ENCODE peak calls at places on chromosomes 12 and 14, in ten cellular contexts. One of them, this sample, is unnamed.

GRCh38 chr14:55332654-55333570 is 61.7 kb downstream of the FBXO34 start:
- DNase-seq in cardiac muscle cell: no peak
- DNase-seq in transverse colon: no peak
- DNase-seq in mucosa of descending colon: no peak
- DNase-seq in endothelial cell: no peak
- DNase-seq in heart right ventricle: no peak
- DNase-seq in pancreas: no peak
- DNase-seq in fibroblast of pulmonary artery: no peak
- DNase-seq in esophagus muscularis mucosa: no peak
- DNase-seq in colonic mucosa: no peak
- DNase-seq in this sample: no peak

GRCh38 chr12:131786331-131786730 is 41.9 kb upstream of the MMP17 start:
- DNase-seq in cardiac muscle cell: no peak
- DNase-seq in transverse colon: no peak
- DNase-seq in mucosa of descending colon: no peak
- DNase-seq in endothelial cell: no peak
- DNase-seq in heart right ventricle: no peak
- DNase-seq in pancreas: peak; percentile 74
- DNase-seq in fibroblast of pulmonary artery: no peak
- DNase-seq in esophagus muscularis mucosa: no peak
- DNase-seq in colonic mucosa: no peak
- DNase-seq in this sample: no peak

GRCh38 chr14:71703477-71703876 is 228.8 kb upstream of the RGS6 start:
- DNase-seq in cardiac muscle cell: peak; percentile 13
- DNase-seq in transverse colon: no peak
- DNase-seq in mucosa of descending colon: no peak
- DNase-seq in endothelial cell: no peak
- DNase-seq in heart right ventricle: peak; percentile 31
- DNase-seq in pancreas: no peak
- DNase-seq in fibroblast of pulmonary artery: peak; percentile 75
- DNase-seq in esophagus muscularis mucosa: no peak
- DNase-seq in colonic mucosa: no peak
- DNase-seq in this sample: no peak

GRCh38 chr12:12952036-12952435 is at the start of gene GPRC5D:
- DNase-seq in cardiac muscle cell: no peak
- DNase-seq in transverse colon: no peak
- DNase-seq in mucosa of descending colon: no peak
- DNase-seq in endothelial cell: no peak
- DNase-seq in heart right ventricle: no peak
- DNase-seq in pancreas: no peak
- DNase-seq in fibroblast of pulmonary artery: no peak
- DNase-seq in esophagus muscularis mucosa: peak; percentile 72
- DNase-seq in colonic mucosa: no peak
- DNase-seq in this sample: no peak

GRCh38 chr12:80413462-80413861 is 30.6 kb upstream of the PTPRQ start:
- DNase-seq in cardiac muscle cell: no peak
- DNase-seq in transverse colon: no peak
- DNase-seq in mucosa of descending colon: no peak
- DNase-seq in endothelial cell: no peak
- DNase-seq in heart right ventricle: no peak
- DNase-seq in pancreas: no peak
- DNase-seq in fibroblast of pulmonary artery: no peak
- DNase-seq in esophagus muscularis mucosa: no peak
- DNase-seq in colonic mucosa: no peak
- DNase-seq in this sample: no peak

GRCh38 chr12:32298917-32299316 is 100.4 kb upstream of the FGD4 start:
- DNase-seq in cardiac muscle cell: no peak
- DNase-seq in transverse colon: no peak
- DNase-seq in mucosa of descending colon: no peak
- DNase-seq in endothelial cell: no peak
- DNase-seq in heart right ventricle: no peak
- DNase-seq in pancreas: no peak
- DNase-seq in fibroblast of pulmonary artery: no peak
- DNase-seq in esophagus muscularis mucosa: no peak
- DNase-seq in colonic mucosa: no peak
- DNase-seq in this sample: no peak

GRCh38 chr12:72747460-72747859 is 475.3 kb downstream of the TRHDE start:
- DNase-seq in cardiac muscle cell: no peak
- DNase-seq in transverse colon: no peak
- DNase-seq in mucosa of descending colon: peak; percentile 3
- DNase-seq in endothelial cell: no peak
- DNase-seq in heart right ventricle: no peak
- DNase-seq in pancreas: no peak
- DNase-seq in fibroblast of pulmonary artery: peak; percentile 28
- DNase-seq in esophagus muscularis mucosa: no peak
- DNase-seq in colonic mucosa: no peak
- DNase-seq in this sample: no peak

GRCh38 chr14:36452850-36453249 is 67.2 kb downstream of the NKX2-1 start:
- DNase-seq in cardiac muscle cell: no peak
- DNase-seq in transverse colon: no peak
- DNase-seq in mucosa of descending colon: no peak
- DNase-seq in endothelial cell: no peak
- DNase-seq in heart right ventricle: no peak
- DNase-seq in pancreas: no peak
- DNase-seq in fibroblast of pulmonary artery: no peak
- DNase-seq in esophagus muscularis mucosa: no peak
- DNase-seq in colonic mucosa: no peak
- DNase-seq in this sample: no peak

GRCh38 chr12:2550470-2551090 is 244.2 kb upstream of the FKBP4 start:
- DNase-seq in cardiac muscle cell: no peak
- DNase-seq in transverse colon: no peak
- DNase-seq in mucosa of descending colon: no peak
- DNase-seq in endothelial cell: no peak
- DNase-seq in heart right ventricle: no peak
- DNase-seq in pancreas: no peak
- DNase-seq in fibroblast of pulmonary artery: no peak
- DNase-seq in esophagus muscularis mucosa: no peak
- DNase-seq in colonic mucosa: no peak
- DNase-seq in this sample: no peak

GRCh38 chr14:105187935-105188524 is 6.9 kb upstream of the NUDT14 start:
- DNase-seq in cardiac muscle cell: no peak
- DNase-seq in transverse colon: peak; percentile 56
- DNase-seq in mucosa of descending colon: peak; percentile 74
- DNase-seq in endothelial cell: no peak
- DNase-seq in heart right ventricle: no peak
- DNase-seq in pancreas: no peak
- DNase-seq in fibroblast of pulmonary artery: no peak
- DNase-seq in esophagus muscularis mucosa: no peak
- DNase-seq in colonic mucosa: peak; percentile 71
- DNase-seq in this sample: no peak

GRCh38 chr12:29158364-29158763 is 9.3 kb downstream of the FAR2 start:
- DNase-seq in cardiac muscle cell: no peak
- DNase-seq in transverse colon: no peak
- DNase-seq in mucosa of descending colon: no peak
- DNase-seq in endothelial cell: no peak
- DNase-seq in heart right ventricle: no peak
- DNase-seq in pancreas: no peak
- DNase-seq in fibroblast of pulmonary artery: no peak
- DNase-seq in esophagus muscularis mucosa: no peak
- DNase-seq in colonic mucosa: no peak
- DNase-seq in this sample: no peak

GRCh38 chr12:96886998-96887677 is 19.9 kb upstream of the NEDD1 start:
- DNase-seq in cardiac muscle cell: peak; percentile 31
- DNase-seq in transverse colon: no peak
- DNase-seq in mucosa of descending colon: peak; percentile 9
- DNase-seq in endothelial cell: no peak
- DNase-seq in heart right ventricle: peak; percentile 28
- DNase-seq in pancreas: no peak
- DNase-seq in fibroblast of pulmonary artery: peak; percentile 91
- DNase-seq in esophagus muscularis mucosa: no peak
- DNase-seq in colonic mucosa: no peak
- DNase-seq in this sample: no peak

GRCh38 chr12:86264451-86265328 is 8.5 kb upstream of the MGAT4C start:
- DNase-seq in cardiac muscle cell: peak; percentile 34
- DNase-seq in transverse colon: peak; percentile 32
- DNase-seq in mucosa of descending colon: peak; percentile 51
- DNase-seq in endothelial cell: peak; percentile 24
- DNase-seq in heart right ventricle: no peak
- DNase-seq in pancreas: peak; percentile 88
- DNase-seq in fibroblast of pulmonary artery: no peak
- DNase-seq in esophagus muscularis mucosa: no peak
- DNase-seq in colonic mucosa: peak; percentile 35
- DNase-seq in this sample: no peak

GRCh38 chr14:63134801-63135200 is 69.4 kb upstream of the RHOJ start:
- DNase-seq in cardiac muscle cell: peak; percentile 29
- DNase-seq in transverse colon: no peak
- DNase-seq in mucosa of descending colon: no peak
- DNase-seq in endothelial cell: no peak
- DNase-seq in heart right ventricle: no peak
- DNase-seq in pancreas: no peak
- DNase-seq in fibroblast of pulmonary artery: peak; percentile 34
- DNase-seq in esophagus muscularis mucosa: no peak
- DNase-seq in colonic mucosa: no peak
- DNase-seq in this sample: no peak

GRCh38 chr12:119440961-119441360 is 106.4 kb downstream of the CCDC60 start:
- DNase-seq in cardiac muscle cell: no peak
- DNase-seq in transverse colon: no peak
- DNase-seq in mucosa of descending colon: no peak
- DNase-seq in endothelial cell: no peak
- DNase-seq in heart right ventricle: no peak
- DNase-seq in pancreas: no peak
- DNase-seq in fibroblast of pulmonary artery: no peak
- DNase-seq in esophagus muscularis mucosa: no peak
- DNase-seq in colonic mucosa: no peak
- DNase-seq in this sample: no peak

GRCh38 chr12:126617312-126617711 is 1552.1 kb downstream of the AACS start:
- DNase-seq in cardiac muscle cell: no peak
- DNase-seq in transverse colon: no peak
- DNase-seq in mucosa of descending colon: no peak
- DNase-seq in endothelial cell: no peak
- DNase-seq in heart right ventricle: no peak
- DNase-seq in pancreas: no peak
- DNase-seq in fibroblast of pulmonary artery: peak; percentile 19
- DNase-seq in esophagus muscularis mucosa: no peak
- DNase-seq in colonic mucosa: no peak
- DNase-seq in this sample: no peak
- TF ChIP-seq CTCF in cardiac muscle cell: peak; percentile 9
- TF ChIP-seq CTCF in transverse colon: no peak
- TF ChIP-seq CTCF in mucosa of descending colon: no peak
- TF ChIP-seq CTCF in endothelial cell: no peak
- TF ChIP-seq CTCF in heart right ventricle: no peak
- TF ChIP-seq CTCF in pancreas: peak; percentile 14
- TF ChIP-seq CTCF in fibroblast of pulmonary artery: peak; percentile 41
- TF ChIP-seq CTCF in esophagus muscularis mucosa: no peak
- TF ChIP-seq CTCF in colonic mucosa: no peak
- TF ChIP-seq CTCF in this sample: no peak

GRCh38 chr14:68307769-68308168 is 485.1 kb downstream of the ZFP36L1 start:
- DNase-seq in cardiac muscle cell: no peak
- DNase-seq in transverse colon: no peak
- DNase-seq in mucosa of descending colon: no peak
- DNase-seq in endothelial cell: no peak
- DNase-seq in heart right ventricle: no peak
- DNase-seq in pancreas: no peak
- DNase-seq in fibroblast of pulmonary artery: peak; percentile 22
- DNase-seq in esophagus muscularis mucosa: no peak
- DNase-seq in colonic mucosa: no peak
- DNase-seq in this sample: no peak

GRCh38 chr14:68308695-68309094 is 484.2 kb downstream of the ZFP36L1 start:
- DNase-seq in cardiac muscle cell: no peak
- DNase-seq in transverse colon: no peak
- DNase-seq in mucosa of descending colon: no peak
- DNase-seq in endothelial cell: no peak
- DNase-seq in heart right ventricle: no peak
- DNase-seq in pancreas: no peak
- DNase-seq in fibroblast of pulmonary artery: no peak
- DNase-seq in esophagus muscularis mucosa: no peak
- DNase-seq in colonic mucosa: no peak
- DNase-seq in this sample: no peak

GRCh38 chr14:68306934-68307758 is 485.7 kb downstream of the ZFP36L1 start:
- DNase-seq in cardiac muscle cell: no peak
- DNase-seq in transverse colon: peak; percentile 64
- DNase-seq in mucosa of descending colon: peak; percentile 68
- DNase-seq in endothelial cell: no peak
- DNase-seq in heart right ventricle: no peak
- DNase-seq in pancreas: no peak
- DNase-seq in fibroblast of pulmonary artery: no peak
- DNase-seq in esophagus muscularis mucosa: no peak
- DNase-seq in colonic mucosa: peak; percentile 74
- DNase-seq in this sample: no peak

GRCh38 chr14:68309121-68309520 is 483.7 kb downstream of the ZFP36L1 start:
- DNase-seq in cardiac muscle cell: no peak
- DNase-seq in transverse colon: no peak
- DNase-seq in mucosa of descending colon: no peak
- DNase-seq in endothelial cell: no peak
- DNase-seq in heart right ventricle: no peak
- DNase-seq in pancreas: no peak
- DNase-seq in fibroblast of pulmonary artery: no peak
- DNase-seq in esophagus muscularis mucosa: no peak
- DNase-seq in colonic mucosa: no peak
- DNase-seq in this sample: no peak

GRCh38 chr14:68309631-68310030 is 483.2 kb downstream of the ZFP36L1 start:
- DNase-seq in cardiac muscle cell: no peak
- DNase-seq in transverse colon: no peak
- DNase-seq in mucosa of descending colon: no peak
- DNase-seq in endothelial cell: no peak
- DNase-seq in heart right ventricle: peak; percentile 38
- DNase-seq in pancreas: no peak
- DNase-seq in fibroblast of pulmonary artery: no peak
- DNase-seq in esophagus muscularis mucosa: no peak
- DNase-seq in colonic mucosa: no peak
- DNase-seq in this sample: no peak
- TF ChIP-seq CTCF in cardiac muscle cell: no peak
- TF ChIP-seq CTCF in transverse colon: no peak
- TF ChIP-seq CTCF in mucosa of descending colon: no peak
- TF ChIP-seq CTCF in endothelial cell: no peak
- TF ChIP-seq CTCF in heart right ventricle: no peak
- TF ChIP-seq CTCF in pancreas: no peak
- TF ChIP-seq CTCF in fibroblast of pulmonary artery: no peak
- TF ChIP-seq CTCF in esophagus muscularis mucosa: no peak
- TF ChIP-seq CTCF in colonic mucosa: no peak
- TF ChIP-seq CTCF in this sample: no peak

GRCh38 chr14:23729720-23730387 is 93.7 kb downstream of the DHRS2 start:
- DNase-seq in cardiac muscle cell: no peak
- DNase-seq in transverse colon: no peak
- DNase-seq in mucosa of descending colon: no peak
- DNase-seq in endothelial cell: no peak
- DNase-seq in heart right ventricle: no peak
- DNase-seq in pancreas: no peak
- DNase-seq in fibroblast of pulmonary artery: no peak
- DNase-seq in esophagus muscularis mucosa: no peak
- DNase-seq in colonic mucosa: no peak
- DNase-seq in this sample: no peak
- TF ChIP-seq CTCF in cardiac muscle cell: no peak
- TF ChIP-seq CTCF in transverse colon: no peak
- TF ChIP-seq CTCF in mucosa of descending colon: no peak
- TF ChIP-seq CTCF in endothelial cell: no peak
- TF ChIP-seq CTCF in heart right ventricle: no peak
- TF ChIP-seq CTCF in pancreas: no peak
- TF ChIP-seq CTCF in fibroblast of pulmonary artery: peak; percentile 1
- TF ChIP-seq CTCF in esophagus muscularis mucosa: no peak
- TF ChIP-seq CTCF in colonic mucosa: no peak
- TF ChIP-seq CTCF in this sample: no peak

DNA sequence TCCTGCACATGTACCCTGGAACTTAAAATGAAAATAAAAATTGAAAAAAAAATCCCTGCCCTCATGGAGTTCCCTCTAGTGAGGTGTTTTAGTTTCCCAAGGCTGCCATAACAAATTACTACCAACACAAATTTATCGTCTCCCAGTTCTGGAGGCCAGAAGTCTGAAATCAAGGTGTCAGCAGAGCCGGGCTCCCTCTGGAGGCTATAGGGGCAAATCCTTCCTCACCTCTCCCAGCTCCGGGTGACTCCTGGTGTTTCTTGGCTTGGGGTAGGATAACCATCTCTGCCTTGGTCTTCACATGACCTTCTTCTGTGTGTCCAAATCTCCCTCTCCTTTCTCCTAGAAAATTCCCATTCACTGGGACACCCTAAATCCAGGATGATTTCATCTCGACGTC is 50.1 kb downstream of the PLXNC1 start:
- DNase-seq in cardiac muscle cell: no peak
- DNase-seq in transverse colon: no peak
- DNase-seq in mucosa of descending colon: no peak
- DNase-seq in endothelial cell: no peak
- DNase-seq in heart right ventricle: no peak
- DNase-seq in pancreas: no peak
- DNase-seq in fibroblast of pulmonary artery: no peak
- DNase-seq in esophagus muscularis mucosa: no peak
- DNase-seq in colonic mucosa: no peak
- DNase-seq in this sample: no peak
- TF ChIP-seq CTCF in cardiac muscle cell: no peak
- TF ChIP-seq CTCF in transverse colon: no peak
- TF ChIP-seq CTCF in mucosa of descending colon: no peak
- TF ChIP-seq CTCF in endothelial cell: no peak
- TF ChIP-seq CTCF in heart right ventricle: no peak
- TF ChIP-seq CTCF in pancreas: no peak
- TF ChIP-seq CTCF in fibroblast of pulmonary artery: no peak
- TF ChIP-seq CTCF in esophagus muscularis mucosa: no peak
- TF ChIP-seq CTCF in colonic mucosa: no peak
- TF ChIP-seq CTCF in this sample: no peak